ENCODE peak calls at places on chromosomes 7 and 10, in four cellular contexts. One of them, this sample, is unnamed.

GRCh38 chr7:40839881-40840280 is 705.1 kb downstream of the SUGCT start:
- DNase-seq in Peyer's patch: no peak
- DNase-seq in SK-N-SH: no peak
- DNase-seq in adrenal gland: no peak
- DNase-seq in this sample: no peak

GRCh38 chr7:2151235-2151634 is 81.5 kb downstream of the MAD1L1 start:
- DNase-seq in SK-N-SH: peak; percentile 86
- DNase-seq in adrenal gland: no peak
- DNase-seq in Peyer's patch: no peak
- DNase-seq in this sample: no peak

GRCh38 chr10:1020966-1021365 is 4.7 kb downstream of the IDI2 start:
- DNase-seq in SK-N-SH: no peak
- DNase-seq in adrenal gland: no peak
- DNase-seq in Peyer's patch: no peak
- DNase-seq in this sample: no peak

GRCh38 chr10:96998329-96998888 is 166.3 kb downstream of the LCOR start:
- DNase-seq in Peyer's patch: no peak
- DNase-seq in adrenal gland: no peak
- DNase-seq in SK-N-SH: no peak
- DNase-seq in this sample: no peak

GRCh38 chr7:45574521-45575500 is 643 bp downstream of the ADCY1 start:
- DNase-seq in adrenal gland: no peak
- DNase-seq in SK-N-SH: peak; percentile 92
- DNase-seq in Peyer's patch: no peak
- DNase-seq in this sample: no peak

GRCh38 chr10:34827087-34827766 is 12.1 kb upstream of the PARD3 start:
- DNase-seq in SK-N-SH: no peak
- DNase-seq in adrenal gland: no peak
- DNase-seq in Peyer's patch: no peak
- DNase-seq in this sample: no peak

GRCh38 chr7:149302865-149303264 is 40.9 kb downstream of the ZNF783 start:
- DNase-seq in Peyer's patch: no peak
- DNase-seq in SK-N-SH: no peak
- DNase-seq in adrenal gland: peak; percentile 21
- DNase-seq in this sample: no peak

GRCh38 chr10:121721257-121721656 is 123.0 kb upstream of the FGFR2 start:
- DNase-seq in Peyer's patch: no peak
- DNase-seq in adrenal gland: no peak
- DNase-seq in SK-N-SH: no peak
- DNase-seq in this sample: no peak

GRCh38 chr10:102509387-102509786 is 5.6 kb downstream of the SUFU start:
- DNase-seq in SK-N-SH: no peak
- DNase-seq in Peyer's patch: no peak
- DNase-seq in adrenal gland: no peak
- DNase-seq in this sample: no peak

GRCh38 chr7:91311844-91312243 is 47.6 kb downstream of the FZD1 start:
- DNase-seq in Peyer's patch: no peak
- DNase-seq in SK-N-SH: no peak
- DNase-seq in adrenal gland: no peak
- DNase-seq in this sample: no peak

GRCh38 chr7:98051118-98051744 is 55.4 kb upstream of the LMTK2 start:
- DNase-seq in Peyer's patch: peak; percentile 19
- DNase-seq in SK-N-SH: peak; percentile 81
- DNase-seq in adrenal gland: no peak
- DNase-seq in this sample: peak; percentile 31

GRCh38 chr10:111076682-111077661 is at the start of gene ADRA2A:
- DNase-seq in Peyer's patch: no peak
- DNase-seq in SK-N-SH: peak; percentile 84
- DNase-seq in adrenal gland: no peak
- DNase-seq in this sample: peak; percentile 78

GRCh38 chr10:113002449-113002777 is 52.4 kb downstream of the TCF7L2 start:
- DNase-seq in Peyer's patch: no peak
- DNase-seq in adrenal gland: no peak
- DNase-seq in SK-N-SH: no peak
- DNase-seq in this sample: no peak

GRCh38 chr7:159092701-159093121 is 52.0 kb downstream of the VIPR2 start:
- DNase-seq in Peyer's patch: no peak
- DNase-seq in adrenal gland: peak; percentile 33
- DNase-seq in SK-N-SH: no peak
- DNase-seq in this sample: no peak

GRCh38 chr10:33129181-33129928 is 171.3 kb upstream of the ITGB1 start:
- DNase-seq in Peyer's patch: no peak
- DNase-seq in SK-N-SH: no peak
- DNase-seq in adrenal gland: peak; percentile 76
- DNase-seq in this sample: peak; percentile 27
- TF ChIP-seq CTCF in Peyer's patch: no peak
- TF ChIP-seq CTCF in SK-N-SH: peak; percentile 9
- TF ChIP-seq CTCF in adrenal gland: no peak
- TF ChIP-seq CTCF in this sample: no peak

GRCh38 chr10:50576995-50577394 is 46.8 kb downstream of the SGMS1 start:
- DNase-seq in adrenal gland: no peak
- DNase-seq in Peyer's patch: no peak
- DNase-seq in SK-N-SH: no peak
- DNase-seq in this sample: no peak
- H3K4me1 ChIP-seq in adrenal gland: peaks cover 18% of the 10 kb centered on the region
- H3K4me1 ChIP-seq in Peyer's patch: no peaks in the 10 kb centered on the region
- H3K4me1 ChIP-seq in SK-N-SH: peaks cover 15% of the 10 kb centered on the region
- H3K4me1 ChIP-seq in this sample: peaks cover 29% of the 10 kb centered on the region

DNA sequence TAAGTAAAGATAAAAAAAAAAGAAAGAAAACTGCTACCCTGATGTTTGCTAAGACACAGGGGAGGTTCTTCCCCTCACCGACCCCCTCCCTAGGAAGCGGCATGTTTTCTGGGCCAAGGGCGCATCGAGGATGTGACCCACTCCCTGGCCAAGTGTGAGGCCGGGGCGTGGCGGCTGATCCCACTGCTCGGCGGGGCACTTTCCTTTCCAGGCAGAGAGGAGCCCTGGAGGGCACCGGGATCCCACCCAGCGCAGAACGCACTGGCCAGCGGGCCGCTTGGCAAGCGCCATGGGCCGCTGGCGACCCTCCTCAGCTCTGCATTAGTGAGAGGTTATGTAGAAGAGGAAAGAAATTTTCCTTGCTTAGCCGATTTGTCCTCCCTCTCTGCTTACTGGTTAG is 93.4 kb downstream of the ZNF736 start:
- DNase-seq in Peyer's patch: no peak
- DNase-seq in SK-N-SH: no peak
- DNase-seq in adrenal gland: no peak
- DNase-seq in this sample: no peak
- H3K9me3 ChIP-seq in Peyer's patch: no peaks in the 10 kb centered on the region
- H3K9me3 ChIP-seq in SK-N-SH: no peaks in the 10 kb centered on the region
- H3K9me3 ChIP-seq in adrenal gland: no peaks in the 10 kb centered on the region
- H3K9me3 ChIP-seq in this sample: peaks cover 48% of the 10 kb centered on the region

GRCh38 chr7:75762350-75762917 is 9.6 kb downstream of the CCL26 start:
- DNase-seq in Peyer's patch: no peak
- DNase-seq in SK-N-SH: peak; percentile 84
- DNase-seq in adrenal gland: no peak
- DNase-seq in this sample: no peak

GRCh38 chr7:75758491-75758890 is 13.5 kb downstream of the CCL26 start:
- DNase-seq in adrenal gland: no peak
- DNase-seq in Peyer's patch: no peak
- DNase-seq in SK-N-SH: no peak
- DNase-seq in this sample: no peak

GRCh38 chr7:75757860-75758259 is 14.2 kb downstream of the CCL26 start:
- DNase-seq in SK-N-SH: no peak
- DNase-seq in adrenal gland: no peak
- DNase-seq in Peyer's patch: no peak
- DNase-seq in this sample: no peak

GRCh38 chr7:75757298-75757676 is 14.7 kb downstream of the CCL26 start:
- DNase-seq in Peyer's patch: no peak
- DNase-seq in adrenal gland: no peak
- DNase-seq in SK-N-SH: no peak
- DNase-seq in this sample: no peak

DNA sequence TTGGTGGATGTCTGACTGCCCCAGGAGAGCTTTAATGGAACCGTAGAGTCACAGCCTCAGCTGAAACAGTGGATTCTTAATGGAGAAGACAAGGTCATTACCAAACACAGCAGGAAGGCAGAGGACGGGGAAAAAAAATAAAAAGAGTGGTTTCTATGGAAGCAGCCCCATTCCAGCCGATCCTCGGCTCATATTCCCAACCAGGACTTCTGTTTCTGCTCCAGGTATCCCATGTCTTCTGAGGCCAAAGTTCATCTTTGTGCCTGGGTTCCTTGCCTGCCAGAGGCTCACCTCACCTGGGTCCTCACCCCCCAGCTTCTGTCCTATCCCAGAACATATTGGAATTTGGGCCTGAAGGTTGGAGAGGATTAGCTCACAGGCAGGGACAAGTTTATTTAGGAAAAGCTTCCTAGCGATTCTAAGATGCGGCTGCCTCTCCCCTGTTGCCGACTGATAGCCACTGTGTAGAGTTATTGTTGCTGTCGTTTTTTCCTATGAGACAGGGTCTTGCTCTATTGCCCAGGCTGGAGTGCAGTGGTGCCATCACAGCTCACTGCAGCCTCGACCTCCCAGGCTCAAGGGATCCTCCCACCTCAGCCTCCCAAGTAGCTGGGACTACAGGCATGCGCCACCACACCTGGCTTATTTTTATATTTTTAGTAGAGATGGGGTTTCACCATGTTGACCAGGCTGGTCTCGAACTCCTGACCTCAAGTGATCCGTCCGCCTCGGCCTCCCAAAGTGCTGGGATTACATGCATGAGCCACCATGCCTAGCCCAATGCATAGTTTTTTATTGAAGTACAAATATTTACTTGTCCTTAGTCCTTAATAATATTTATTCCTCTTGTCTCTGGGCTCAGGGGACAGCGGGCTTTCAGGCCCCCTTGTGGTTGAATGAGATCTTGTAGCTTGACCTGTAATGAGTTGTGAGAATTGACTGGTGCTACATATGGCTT is 15.4 kb downstream of the CCL26 start:
- DNase-seq in SK-N-SH: peak; percentile 48
- DNase-seq in Peyer's patch: no peak
- DNase-seq in adrenal gland: peak; percentile 57
- DNase-seq in this sample: no peak
- TF ChIP-seq CTCF in SK-N-SH: peak; percentile 68
- TF ChIP-seq CTCF in Peyer's patch: peak; percentile 46
- TF ChIP-seq CTCF in adrenal gland: peak; percentile 31
- TF ChIP-seq CTCF in this sample: peak; percentile 35

GRCh38 chr10:79397051-79397450 is 48.4 kb downstream of the ZCCHC24 start:
- DNase-seq in SK-N-SH: no peak
- DNase-seq in Peyer's patch: no peak
- DNase-seq in adrenal gland: no peak
- DNase-seq in this sample: no peak
- H3K4me1 ChIP-seq in SK-N-SH: peaks cover 54% of the 10 kb centered on the region
- H3K4me1 ChIP-seq in Peyer's patch: no peaks in the 10 kb centered on the region
- H3K4me1 ChIP-seq in adrenal gland: peaks cover 12% of the 10 kb centered on the region
- H3K4me1 ChIP-seq in this sample: peaks cover 7% of the 10 kb centered on the region

DNA sequence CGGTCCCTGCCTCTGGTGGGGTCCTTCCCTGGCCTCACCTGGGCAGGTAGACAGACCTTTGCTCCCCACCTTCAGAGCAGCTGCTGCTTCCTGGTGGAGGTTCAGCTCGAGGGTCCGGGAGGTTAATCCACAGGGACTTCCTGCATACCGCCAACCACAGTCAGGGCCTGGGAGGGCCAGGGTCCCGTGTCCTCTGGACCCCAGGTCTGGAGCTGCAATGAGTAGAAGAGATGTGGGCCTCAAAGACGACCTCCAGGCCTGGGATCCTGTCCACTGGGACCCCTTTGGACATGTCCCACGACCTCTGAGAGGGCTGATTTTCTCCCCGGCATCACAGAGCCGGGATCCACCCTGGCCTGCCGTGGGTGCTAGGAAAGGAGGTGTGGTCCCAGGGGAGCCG is 223.3 kb upstream of the TCERG1L start:
- DNase-seq in adrenal gland: no peak
- DNase-seq in SK-N-SH: no peak
- DNase-seq in Peyer's patch: no peak
- DNase-seq in this sample: no peak
- H3K9me3 ChIP-seq in adrenal gland: no peaks in the 10 kb centered on the region
- H3K9me3 ChIP-seq in SK-N-SH: no peaks in the 10 kb centered on the region
- H3K9me3 ChIP-seq in Peyer's patch: no peaks in the 10 kb centered on the region
- H3K9me3 ChIP-seq in this sample: peaks cover 6% of the 10 kb centered on the region

GRCh38 chr7:83791737-83792136 is 142.8 kb upstream of the SEMA3E start:
- DNase-seq in Peyer's patch: no peak
- DNase-seq in adrenal gland: no peak
- DNase-seq in SK-N-SH: no peak
- DNase-seq in this sample: no peak
- TF ChIP-seq CTCF in Peyer's patch: no peak
- TF ChIP-seq CTCF in adrenal gland: no peak
- TF ChIP-seq CTCF in SK-N-SH: no peak
- TF ChIP-seq CTCF in this sample: no peak

GRCh38 chr10:79084012-79084971 is 15.5 kb downstream of the ZMIZ1 start:
- DNase-seq in Peyer's patch: peak; percentile 61
- DNase-seq in SK-N-SH: peak; percentile 59
- DNase-seq in adrenal gland: peak; percentile 97
- DNase-seq in this sample: peak; percentile 93

GRCh38 chr10:79081353-79082034 is 12.7 kb downstream of the ZMIZ1 start:
- DNase-seq in Peyer's patch: no peak
- DNase-seq in SK-N-SH: no peak
- DNase-seq in adrenal gland: peak; percentile 74
- DNase-seq in this sample: no peak

GRCh38 chr10:79082631-79083581 is 14.1 kb downstream of the ZMIZ1 start:
- DNase-seq in SK-N-SH: no peak
- DNase-seq in Peyer's patch: no peak
- DNase-seq in adrenal gland: no peak
- DNase-seq in this sample: no peak

GRCh38 chr10:79079490-79080355 is 11.0 kb downstream of the ZMIZ1 start:
- DNase-seq in Peyer's patch: no peak
- DNase-seq in SK-N-SH: no peak
- DNase-seq in adrenal gland: peak; percentile 76
- DNase-seq in this sample: no peak

GRCh38 chr10:79082035-79082373 is 13.2 kb downstream of the ZMIZ1 start:
- DNase-seq in SK-N-SH: no peak
- DNase-seq in Peyer's patch: no peak
- DNase-seq in adrenal gland: no peak
- DNase-seq in this sample: no peak
- H3K4me1 ChIP-seq in SK-N-SH: peaks cover 80% of the 10 kb centered on the region
- H3K4me1 ChIP-seq in Peyer's patch: peaks cover 23% of the 10 kb centered on the region
- H3K4me1 ChIP-seq in adrenal gland: peaks cover 58% of the 10 kb centered on the region
- H3K4me1 ChIP-seq in this sample: peaks cover 95% of the 10 kb centered on the region

GRCh38 chr10:130567436-130567835 is 431.2 kb downstream of the GLRX3 start:
- DNase-seq in Peyer's patch: no peak
- DNase-seq in SK-N-SH: no peak
- DNase-seq in adrenal gland: no peak
- DNase-seq in this sample: no peak
- H3K9me3 ChIP-seq in Peyer's patch: no peaks in the 10 kb centered on the region
- H3K9me3 ChIP-seq in SK-N-SH: no peaks in the 10 kb centered on the region
- H3K9me3 ChIP-seq in adrenal gland: no peaks in the 10 kb centered on the region
- H3K9me3 ChIP-seq in this sample: no peaks in the 10 kb centered on the region

This sample was measured in mucosa of descending colon.